ENCODE peak calls at places on chromosomes 7 and 10, in nine cellular contexts. L is IMR-90, T is ascending aorta, M is cardiac muscle cell, J is sigmoid colon, O is PC-9, F is heart right ventricle, A is endothelial cell of umbilical vein, G is brain microvascular endothelial cell. S is an unnamed sample.

GRCh38 chr10:114301177-114301576 is 62.1 kb downstream of the VWA2 start:
- DNase-seq in M (no peak), A (no peak), O (peak; percentile 66), F (no peak), J (peak; percentile 38), G (no peak), L (no peak), T (no peak), S (no peak)

GRCh38 chr7:128389085-128389814 is 20.5 kb downstream of the IMPDH1 start:
- DNase-seq in M (no peak), O (no peak), F (no peak), G (no peak), L (no peak), A (no peak), J (no peak), T (no peak), S (no peak)

GRCh38 chr10:68566955-68567354 is 6.8 kb downstream of the TET1 start:
- DNase-seq in J (no peak), G (no peak), F (no peak), L (no peak), O (no peak), A (no peak), M (no peak), T (no peak), S (no peak)

GRCh38 chr7:46716926-46717325 is 795.9 kb upstream of the IGFBP3 start:
- DNase-seq in M (peak; percentile 28), G (no peak), J (no peak), L (no peak), T (no peak), O (no peak), A (peak; percentile 75), F (no peak), S (no peak)

GRCh38 chr7:122887198-122887597 is 938 bp upstream of the CADPS2 start:
- DNase-seq in T (no peak), G (peak; percentile 82), O (peak; percentile 70), A (peak; percentile 83), J (peak; percentile 78), F (peak; percentile 64), M (peak; percentile 70), L (peak; percentile 16), S (no peak)

GRCh38 chr7:80636709-80637108 is 1.7 kb upstream of the CD36 start:
- DNase-seq in L (no peak), F (no peak), T (no peak), G (no peak), O (no peak), M (no peak), J (no peak), A (no peak), S (no peak)

GRCh38 chr10:71067098-71067760 is 145.1 kb upstream of the UNC5B start:
- DNase-seq in J (no peak), T (no peak), L (no peak), F (no peak), O (no peak), G (no peak), M (no peak), A (no peak), S (no peak)

GRCh38 chr7:28520074-28521015 is 108.0 kb downstream of the CREB5 start:
- DNase-seq in G (no peak), A (no peak), M (no peak), J (no peak), O (no peak), F (no peak), L (peak; percentile 22), T (no peak), S (no peak)

GRCh38 chr10:115624448-115624847 is 531.3 kb downstream of the ATRNL1 start:
- DNase-seq in J (no peak), F (no peak), M (no peak), G (peak; percentile 45), L (no peak), O (no peak), T (no peak), A (no peak), S (no peak)

GRCh38 chr10:126598009-126598408 is 72.5 kb downstream of the C10orf90 start:
- DNase-seq in G (peak; percentile 58), L (peak; percentile 27), J (no peak), A (peak; percentile 10), M (peak; percentile 55), O (no peak), T (no peak), F (no peak), S (no peak)

GRCh38 chr10:61284222-61284890 is 168.8 kb downstream of the TMEM26 start:
- DNase-seq in F (peak; percentile 13), T (no peak), A (peak; percentile 83), O (peak; percentile 74), L (peak; percentile 77), G (peak; percentile 64), M (peak; percentile 73), J (no peak), S (peak; percentile 7)

GRCh38 chr7:127770870-127771269 is 118.9 kb downstream of the SND1 start:
- DNase-seq in G (peak; percentile 50), M (peak; percentile 32), T (no peak), O (no peak), A (no peak), J (no peak), L (peak; percentile 72), F (no peak), S (no peak)

GRCh38 chr7:953547-954327 is 743 bp downstream of the ADAP1 start:
- DNase-seq in O (peak; percentile 57), F (peak; percentile 41), M (peak; percentile 53), T (no peak), G (no peak), L (peak; percentile 17), A (no peak), J (peak; percentile 86), S (no peak)

GRCh38 chr7:27141591-27142561 is 1.6 kb downstream of the HOXA5 start:
- DNase-seq in J (no peak), T (no peak), F (no peak), M (no peak), L (no peak), O (no peak), G (no peak), A (no peak), S (no peak)

GRCh38 chr7:27144799-27145166 is 1.3 kb upstream of the HOXA5 start:
- DNase-seq in M (no peak), T (no peak), G (no peak), L (no peak), J (peak; percentile 65), A (no peak), F (no peak), O (no peak), S (no peak)

GRCh38 chr7:27143950-27144798 is 693 bp upstream of the HOXA5 start:
- DNase-seq in G (no peak), T (no peak), O (no peak), L (peak; percentile 72), M (no peak), F (no peak), A (no peak), J (peak; percentile 64), S (no peak)

GRCh38 chr7:27142562-27143021 is 889 bp downstream of the HOXA5 start:
- DNase-seq in F (no peak), T (no peak), O (no peak), L (no peak), A (no peak), G (no peak), M (no peak), J (no peak), S (no peak)

DNA sequence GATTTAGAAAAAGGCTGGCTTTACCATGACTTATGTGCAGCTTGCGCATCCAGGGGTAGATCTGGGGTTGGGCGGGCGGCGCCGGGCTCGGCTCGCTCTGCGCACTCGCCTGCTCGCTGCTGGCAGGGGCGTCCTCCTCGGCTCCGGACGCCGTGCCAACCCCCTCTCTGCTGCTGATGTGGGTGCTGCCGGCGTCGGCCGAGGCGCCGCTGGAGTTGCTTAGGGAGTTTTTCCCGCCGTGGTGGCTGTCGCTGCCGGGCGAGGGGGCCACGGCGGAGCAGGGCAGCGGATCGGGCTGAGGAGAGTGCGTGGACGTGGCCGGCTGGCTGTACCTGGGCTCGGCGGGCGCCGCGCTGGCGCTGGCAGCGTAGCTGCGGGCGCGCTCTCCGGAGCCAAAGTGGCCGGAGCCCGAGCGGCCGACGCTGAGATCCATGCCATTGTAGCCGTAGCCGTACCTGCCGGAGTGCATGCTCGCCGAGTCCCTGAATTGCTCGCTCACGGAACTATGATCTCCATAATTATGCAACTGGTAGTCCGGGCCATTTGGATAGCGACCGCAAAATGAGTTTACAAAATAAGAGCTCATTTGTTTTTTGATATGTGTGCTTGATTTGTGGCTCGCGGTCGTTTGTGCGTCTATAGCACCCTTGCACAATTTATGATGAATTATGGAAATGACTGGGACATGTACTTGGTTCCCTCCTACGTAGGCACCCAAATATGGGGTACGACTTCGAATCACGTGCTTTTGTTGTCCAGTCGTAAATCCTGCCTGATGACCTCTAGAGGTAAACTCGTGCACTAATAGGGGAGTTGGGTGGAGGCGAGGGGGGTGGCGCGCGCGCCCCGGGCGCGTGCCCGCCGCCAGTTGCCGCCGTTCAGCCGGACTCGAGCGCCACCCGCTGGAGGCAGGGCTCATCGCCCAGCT is at the start of gene HOXA5:
- DNase-seq in F (no peak), G (no peak), J (peak; percentile 90), A (peak; percentile 97), M (peak; percentile 40), L (peak; percentile 100), T (peak; percentile 42), O (no peak), S (no peak)
- TF ChIP-seq CTCF in F (peak; percentile 62), G (peak; percentile 47), J (peak; percentile 70), A (peak; percentile 83), M (peak; percentile 42), L (peak; percentile 98), T (peak; percentile 97), O (no peak), S (peak; percentile 59)

GRCh38 chr10:103512166-103512565 is 18.7 kb downstream of the NEURL1 start:
- DNase-seq in G (no peak), J (no peak), T (no peak), F (no peak), M (no peak), O (no peak), L (no peak), A (no peak), S (no peak)
- H3K4me3 ChIP-seq in G (no peak overlapping the region), J (no peak overlapping the region), T (no peak overlapping the region), F (no peak overlapping the region), M (no peak overlapping the region), O (no peak overlapping the region), L (no peak overlapping the region), A (no peak overlapping the region), S (no peak overlapping the region)

GRCh38 chr7:103989785-103990775 is 622 bp upstream of the RELN start:
- DNase-seq in G (peak; percentile 36), T (no peak), L (peak; percentile 47), O (no peak), A (peak; percentile 45), J (no peak), F (no peak), M (peak; percentile 58), S (no peak)
- TF ChIP-seq CTCF in G (peak; percentile 16), T (no peak), L (peak; percentile 5), O (no peak), A (peak; percentile 20), J (no peak), F (no peak), M (peak; percentile 18), S (peak; percentile 11)

DNA sequence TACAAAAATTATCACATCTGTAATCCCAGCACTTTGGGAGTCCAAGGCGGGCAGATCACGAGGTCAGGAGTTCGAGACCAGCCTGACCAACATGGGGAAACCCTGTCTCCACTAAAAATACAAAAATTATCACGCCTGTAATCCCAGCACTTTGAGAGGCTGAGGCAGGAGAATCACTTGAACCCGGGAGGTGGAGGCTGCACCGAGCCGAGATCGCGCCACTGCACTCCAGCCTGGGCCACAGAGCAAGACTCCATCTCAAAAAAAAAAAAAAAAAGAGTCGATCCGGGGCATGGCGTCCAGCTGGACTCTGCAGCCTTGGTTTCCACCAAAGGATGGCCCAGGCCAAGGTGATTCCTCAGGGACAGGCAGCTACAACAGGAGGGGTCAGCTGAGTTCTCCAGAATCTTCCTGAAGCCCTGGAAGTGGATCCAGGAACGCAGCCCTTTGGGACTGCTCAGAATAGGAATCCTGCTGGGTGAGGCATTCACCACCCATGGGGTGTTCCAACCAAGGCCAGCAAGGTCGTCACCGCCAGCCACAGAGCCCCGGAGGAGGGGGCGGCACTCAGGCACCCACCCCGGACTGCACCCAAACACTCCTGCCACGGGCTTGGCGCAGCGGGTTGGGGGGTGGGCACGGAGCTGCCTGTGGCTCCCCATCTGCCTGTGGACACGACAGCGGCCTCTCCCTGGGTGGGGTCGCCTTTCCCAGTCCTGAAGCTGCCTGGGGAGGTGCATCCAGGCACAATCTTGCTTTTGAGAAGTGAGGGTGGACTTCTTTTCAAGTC is 12.0 kb upstream of the UTF1 start:
- DNase-seq in A (no peak), J (no peak), L (no peak), F (no peak), O (no peak), G (no peak), T (no peak), M (no peak), S (no peak)
- H3K4me3 ChIP-seq in A (no peak overlapping the region), J (no peak overlapping the region), L (no peak overlapping the region), F (no peak overlapping the region), O (no peak overlapping the region), G (no peak overlapping the region), T (no peak overlapping the region), M (no peak overlapping the region), S (no peak overlapping the region)